ENCODE peak calls at places on chromosomes 11 and 22, in four cellular contexts. L is left ventricle myocardium inferior, I is tibial nerve, D is pancreas. A is an unnamed sample. For H3K4me1, the result is how much of the 10 kb centered on the place peaks cover.

GRCh38 chr11:29435421-29435820 is 581.4 kb downstream of the KCNA4 start:
- DNase-seq in L (no peak), I (no peak), D (no peak), A (no peak)

GRCh38 chr22:17706451-17706900 is 67.8 kb downstream of the BID start:
- DNase-seq in L (no peak), I (peak), D (no peak), A (peak)

GRCh38 chr11:67420147-67420645 is 4.7 kb downstream of the CARNS1 start:
- DNase-seq in L (no peak), I (no peak), D (no peak), A (no peak)

GRCh38 chr11:62137276-62137861 is 13.6 kb downstream of the INCENP start:
- DNase-seq in L (no peak), I (no peak), D (no peak), A (no peak)

GRCh38 chr11:79708319-79708928 is 267.6 kb upstream of the TENM4 start:
- DNase-seq in L (no peak), I (no peak), D (no peak), A (no peak)

GRCh38 chr11:35615911-35616900 is 2.1 kb upstream of the FJX1 start:
- DNase-seq in L (no peak), I (no peak), D (no peak), A (no peak)

GRCh38 chr11:57800444-57801184 is 39.0 kb downstream of the CTNND1 start:
- DNase-seq in L (no peak), I (no peak), D (peak), A (no peak)

GRCh38 chr22:27269751-27270586 is 531.6 kb downstream of the MN1 start:
- DNase-seq in L (no peak), I (no peak), D (no peak), A (no peak)

GRCh38 chr11:130141561-130142341 is 17.8 kb upstream of the ST14 start:
- DNase-seq in L (no peak), I (no peak), D (no peak), A (no peak)

GRCh38 chr11:103494491-103494890 is 385.3 kb downstream of the DYNC2H1 start:
- DNase-seq in L (no peak), I (no peak), D (no peak), A (no peak)

GRCh38 chr11:88384004-88384677 is 46.6 kb upstream of the CTSC start:
- DNase-seq in L (no peak), I (no peak), D (no peak), A (no peak)

GRCh38 chr11:19666951-19667350 is 45.7 kb upstream of the NAV2 start:
- DNase-seq in L (no peak), I (no peak), D (no peak), A (no peak)

GRCh38 chr11:102453286-102453797 is 777 bp upstream of the TMEM123 start:
- DNase-seq in L (peak), I (peak), D (no peak), A (no peak)

GRCh38 chr11:16945671-16946469 is 68.3 kb downstream of the PLEKHA7 start:
- DNase-seq in L (peak), I (no peak), D (peak), A (peak)

GRCh38 chr22:26360169-26360885 is 68.7 kb upstream of the ASPHD2 start:
- DNase-seq in L (peak), I (peak), D (peak), A (peak)

GRCh38 chr11:84465040-84465439 is 1162.1 kb downstream of the DLG2 start:
- DNase-seq in L (no peak), I (no peak), D (no peak), A (no peak)

GRCh38 chr11:36110698-36111410 is 167.0 kb downstream of the LDLRAD3 start:
- DNase-seq in L (no peak), I (no peak), D (no peak), A (no peak)

GRCh38 chr11:28697920-28698827 is 590.0 kb downstream of the METTL15 start:
- DNase-seq in L (peak), I (peak), D (peak), A (peak)

GRCh38 chr11:103652013-103652412 is 384.4 kb upstream of the DDI1 start:
- DNase-seq in L (no peak), I (no peak), D (no peak), A (no peak)

GRCh38 chr22:38272373-38273134 is at the start of gene TMEM184B:
- DNase-seq in L (peak), I (peak), D (peak), A (peak)

GRCh38 chr11:78630561-78631303 is 56.1 kb upstream of the NARS2 start:
- DNase-seq in L (no peak), I (no peak), D (no peak), A (no peak)

GRCh38 chr11:130606781-130607511 is 158.5 kb downstream of the ADAMTS15 start:
- DNase-seq in L (peak), I (peak), D (no peak), A (no peak)

GRCh38 chr11:5443835-5444393 is 2.6 kb upstream of the OR51I1 start:
- DNase-seq in L (no peak), I (no peak), D (no peak), A (no peak)

GRCh38 chr11:69818243-69819108 is 740 bp downstream of the FGF3 start:
- DNase-seq in L (no peak), I (no peak), D (no peak), A (no peak)

GRCh38 chr22:23219317-23219716 is 39.0 kb downstream of the BCR start:
- DNase-seq in L (no peak), I (no peak), D (no peak), A (no peak)
- H3K4me1 ChIP-seq in L (half or more), I (half or more), D (under half), A (half or more)

GRCh38 chr22:29079218-29079901 is 6.5 kb downstream of the KREMEN1 start:
- DNase-seq in L (no peak), I (no peak), D (no peak), A (no peak)

GRCh38 chr22:29078036-29078868 is 5.4 kb downstream of the KREMEN1 start:
- DNase-seq in L (no peak), I (no peak), D (no peak), A (no peak)

GRCh38 chr22:29080061-29080975 is 7.5 kb downstream of the KREMEN1 start:
- DNase-seq in L (no peak), I (peak), D (no peak), A (no peak)

GRCh38 chr22:29081499-29082236 is 8.8 kb downstream of the KREMEN1 start:
- DNase-seq in L (no peak), I (no peak), D (no peak), A (no peak)

GRCh38 chr22:29078869-29079207 is 6.0 kb downstream of the KREMEN1 start:
- DNase-seq in L (no peak), I (no peak), D (no peak), A (no peak)
- H3K27ac ChIP-seq in L (peak), I (no peak), D (no peak), A (no peak)

GRCh38 chr11:46295312-46295995 is 18.0 kb downstream of the CREB3L1 start:
- DNase-seq in L (peak), I (peak), D (no peak), A (peak)

GRCh38 chr11:46295996-46296519 is 18.6 kb downstream of the CREB3L1 start:
- DNase-seq in L (no peak), I (no peak), D (no peak), A (no peak)

GRCh38 chr11:46298699-46299424 is 21.4 kb downstream of the CREB3L1 start:
- DNase-seq in L (no peak), I (no peak), D (no peak), A (no peak)

GRCh38 chr11:46294365-46295309 is 17.2 kb downstream of the CREB3L1 start:
- DNase-seq in L (no peak), I (no peak), D (no peak), A (peak)

DNA sequence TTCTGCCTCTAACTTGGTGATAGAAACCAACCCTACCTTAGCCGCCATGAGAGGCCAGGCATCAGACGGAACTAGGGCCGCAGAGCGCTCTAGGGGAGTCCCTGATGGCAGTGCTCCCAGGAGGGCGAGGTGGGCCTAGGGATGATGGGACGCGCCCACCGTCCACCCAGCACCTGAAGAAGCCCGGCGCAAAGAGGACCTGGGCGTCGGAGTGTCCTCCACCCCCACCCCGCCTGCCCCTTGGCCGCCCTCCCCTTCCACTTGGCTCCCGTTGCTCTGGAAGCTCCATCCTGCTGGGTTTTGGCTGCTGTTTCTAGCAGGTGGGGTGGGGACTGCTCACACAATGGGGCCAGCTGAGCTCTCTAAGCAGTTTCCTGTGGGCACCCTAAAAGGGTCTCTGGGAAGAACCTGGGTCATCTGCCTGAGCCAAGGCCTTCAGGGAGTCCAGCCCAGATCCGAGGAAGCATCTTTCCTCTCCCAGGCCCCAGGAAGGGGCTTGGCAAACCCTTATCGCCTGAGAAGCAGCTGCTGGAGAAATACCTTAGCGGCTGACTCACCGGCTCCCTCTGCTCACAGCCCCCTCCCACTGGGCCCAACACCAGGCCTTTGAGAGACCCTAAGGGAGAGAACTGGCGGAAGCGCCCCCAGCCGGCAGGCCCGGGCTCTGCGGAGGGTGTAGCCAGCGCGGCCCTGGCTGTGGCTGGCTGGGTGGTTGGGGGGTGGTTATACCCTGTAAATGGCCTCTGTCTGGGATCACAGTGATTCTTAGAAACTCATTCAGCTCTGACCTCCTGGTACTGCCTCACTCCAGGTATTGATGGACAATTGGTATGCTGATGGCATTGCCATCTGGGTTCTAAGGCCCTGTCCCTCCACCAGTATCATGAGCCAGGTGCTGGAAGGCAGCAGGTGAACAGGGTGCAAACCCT is 19.3 kb downstream of the CREB3L1 start:
- DNase-seq in L (peak), I (no peak), D (peak), A (peak)
- TF ChIP-seq CTCF in L (peak), I (peak), D (no peak), A (no peak)

DNA sequence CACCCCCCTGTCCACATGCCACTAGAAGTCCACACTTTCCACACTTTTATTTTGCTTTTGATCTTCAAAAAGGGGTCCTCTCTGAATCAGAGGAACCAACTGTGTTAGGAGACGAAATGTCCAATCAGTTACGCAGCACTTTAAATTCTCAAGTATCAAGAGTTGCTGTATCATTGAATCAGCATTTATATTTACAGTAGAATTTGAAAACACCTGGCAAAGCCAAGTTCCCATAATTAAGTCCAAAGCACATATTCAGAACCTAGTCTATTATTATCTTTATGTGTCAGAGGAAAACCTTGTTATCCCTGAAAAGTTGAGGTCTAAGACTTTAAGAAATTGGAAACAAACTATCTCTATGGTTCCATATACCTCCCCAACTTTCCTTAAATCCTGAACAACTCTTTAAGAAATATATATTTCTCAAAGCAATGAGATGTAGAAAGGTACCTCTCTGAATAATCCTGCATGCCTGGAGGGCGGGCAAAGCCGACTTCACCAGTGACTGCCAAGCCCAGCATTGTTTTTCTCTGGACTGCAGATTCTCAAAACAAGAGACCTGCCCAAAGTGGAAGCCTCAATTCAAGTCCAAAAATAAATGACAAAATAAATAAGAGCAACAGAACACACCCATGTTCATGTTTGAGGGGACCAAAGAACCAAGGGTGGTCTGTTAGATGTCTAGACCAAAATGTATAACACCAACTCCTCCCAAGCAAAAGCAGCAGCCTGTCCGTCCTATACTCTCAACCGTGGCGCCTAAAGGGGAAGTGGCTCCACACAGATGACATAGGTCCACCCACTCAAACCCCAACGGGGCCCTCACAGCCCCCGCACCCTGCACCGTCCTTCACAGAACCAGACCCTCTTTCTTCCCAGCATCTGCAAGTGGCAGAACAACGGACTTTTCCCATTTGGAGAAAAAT is 76.0 kb upstream of the ARFGAP3 start:
- DNase-seq in L (no peak), I (no peak), D (no peak), A (peak)
- H3K4me1 ChIP-seq in L (half or more), I (half or more), D (half or more), A (half or more)

GRCh38 chr11:71483689-71484088 is 30.7 kb downstream of the NADSYN1 start:
- DNase-seq in L (no peak), I (no peak), D (no peak), A (no peak)

GRCh38 chr11:71485466-71485865 is 32.5 kb downstream of the NADSYN1 start:
- DNase-seq in L (no peak), I (no peak), D (no peak), A (no peak)

GRCh38 chr11:71486320-71486719 is 33.3 kb downstream of the NADSYN1 start:
- DNase-seq in L (no peak), I (no peak), D (no peak), A (no peak)

GRCh38 chr11:71484248-71485062 is 31.5 kb downstream of the NADSYN1 start:
- DNase-seq in L (no peak), I (no peak), D (no peak), A (no peak)

DNA sequence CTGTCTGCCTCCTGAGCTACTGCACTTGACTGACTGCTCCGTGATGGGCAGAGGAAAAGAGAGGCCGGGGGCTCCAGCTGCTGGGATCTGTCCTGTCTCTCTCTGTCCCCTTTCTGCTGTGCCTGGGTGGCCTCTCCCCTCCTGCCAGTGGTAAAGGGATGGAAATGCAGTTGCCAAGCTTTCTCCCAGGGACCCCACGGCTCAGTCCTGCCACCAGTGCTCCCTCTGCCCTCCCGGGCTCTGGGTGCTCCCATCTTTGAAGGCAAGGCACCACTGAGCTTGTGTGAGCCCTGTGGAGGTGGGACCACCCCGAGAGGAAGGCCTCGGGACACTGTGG is 32.0 kb downstream of the NADSYN1 start:
- DNase-seq in L (no peak), I (no peak), D (no peak), A (no peak)
- H3K27ac ChIP-seq in L (no peak), I (no peak), D (no peak), A (no peak)

A was measured in left lung.